ENCODE peak calls at places on chromosomes 12 and 14, in eight cellular contexts. One of them, this sample, is unnamed.

GRCh38 chr14:99481745-99482099 is 513 bp downstream of the CCNK start:
- DNase-seq in astrocyte: peak; percentile 27
- DNase-seq in NCI-H2227 treated with DMSO at 0.1 percent for 48 hours: no peak
- DNase-seq in retinal pigment epithelial cell: no peak
- DNase-seq in HT1080: peak; percentile 23
- DNase-seq in activated CD4-positive, alpha-beta T cell treated with anti-CD3 and anti-CD28 coated beads, Interleukin-2, amount 50 U/mL, for 24 hours: no peak
- DNase-seq in IMR-90: peak; percentile 39
- DNase-seq in activated T-helper 1 cell treated with anti-CD3 and anti-CD28 coated beads, Interleukin-2, amount 50 U/mL, for 16 hours: no peak
- DNase-seq in this sample: peak; percentile 53

GRCh38 chr14:58898655-58899316 is 261.0 kb downstream of the DACT1 start:
- DNase-seq in HT1080: peak; percentile 94
- DNase-seq in activated CD4-positive, alpha-beta T cell treated with anti-CD3 and anti-CD28 coated beads, Interleukin-2, amount 50 U/mL, for 24 hours: no peak
- DNase-seq in NCI-H2227 treated with DMSO at 0.1 percent for 48 hours: no peak
- DNase-seq in IMR-90: peak; percentile 97
- DNase-seq in astrocyte: peak; percentile 99
- DNase-seq in retinal pigment epithelial cell: peak; percentile 47
- DNase-seq in activated T-helper 1 cell treated with anti-CD3 and anti-CD28 coated beads, Interleukin-2, amount 50 U/mL, for 16 hours: no peak
- DNase-seq in this sample: no peak

GRCh38 chr12:109600481-109600880 is 26.9 kb downstream of the MVK start:
- DNase-seq in HT1080: no peak
- DNase-seq in retinal pigment epithelial cell: no peak
- DNase-seq in activated CD4-positive, alpha-beta T cell treated with anti-CD3 and anti-CD28 coated beads, Interleukin-2, amount 50 U/mL, for 24 hours: no peak
- DNase-seq in NCI-H2227 treated with DMSO at 0.1 percent for 48 hours: no peak
- DNase-seq in activated T-helper 1 cell treated with anti-CD3 and anti-CD28 coated beads, Interleukin-2, amount 50 U/mL, for 16 hours: no peak
- DNase-seq in IMR-90: no peak
- DNase-seq in astrocyte: no peak
- DNase-seq in this sample: peak; percentile 53

GRCh38 chr12:2813573-2814185 is 1.2 kb downstream of the ITFG2 start:
- DNase-seq in astrocyte: peak; percentile 46
- DNase-seq in retinal pigment epithelial cell: no peak
- DNase-seq in HT1080: peak; percentile 56
- DNase-seq in activated CD4-positive, alpha-beta T cell treated with anti-CD3 and anti-CD28 coated beads, Interleukin-2, amount 50 U/mL, for 24 hours: no peak
- DNase-seq in activated T-helper 1 cell treated with anti-CD3 and anti-CD28 coated beads, Interleukin-2, amount 50 U/mL, for 16 hours: no peak
- DNase-seq in IMR-90: peak; percentile 69
- DNase-seq in NCI-H2227 treated with DMSO at 0.1 percent for 48 hours: no peak
- DNase-seq in this sample: peak; percentile 87

GRCh38 chr12:46562625-46563228 is 190.2 kb upstream of the SLC38A2 start:
- DNase-seq in HT1080: peak; percentile 96
- DNase-seq in retinal pigment epithelial cell: peak; percentile 51
- DNase-seq in IMR-90: peak; percentile 76
- DNase-seq in activated T-helper 1 cell treated with anti-CD3 and anti-CD28 coated beads, Interleukin-2, amount 50 U/mL, for 16 hours: no peak
- DNase-seq in astrocyte: peak; percentile 95
- DNase-seq in activated CD4-positive, alpha-beta T cell treated with anti-CD3 and anti-CD28 coated beads, Interleukin-2, amount 50 U/mL, for 24 hours: no peak
- DNase-seq in NCI-H2227 treated with DMSO at 0.1 percent for 48 hours: no peak
- DNase-seq in this sample: peak; percentile 20

GRCh38 chr12:131950182-131950913 is 606 bp downstream of the EP400 start:
- DNase-seq in IMR-90: no peak
- DNase-seq in activated CD4-positive, alpha-beta T cell treated with anti-CD3 and anti-CD28 coated beads, Interleukin-2, amount 50 U/mL, for 24 hours: no peak
- DNase-seq in HT1080: no peak
- DNase-seq in NCI-H2227 treated with DMSO at 0.1 percent for 48 hours: no peak
- DNase-seq in retinal pigment epithelial cell: no peak
- DNase-seq in astrocyte: no peak
- DNase-seq in activated T-helper 1 cell treated with anti-CD3 and anti-CD28 coated beads, Interleukin-2, amount 50 U/mL, for 16 hours: no peak
- DNase-seq in this sample: peak; percentile 63

GRCh38 chr12:52517005-52517835 is 3.0 kb downstream of the KRT5 start:
- DNase-seq in activated CD4-positive, alpha-beta T cell treated with anti-CD3 and anti-CD28 coated beads, Interleukin-2, amount 50 U/mL, for 24 hours: no peak
- DNase-seq in astrocyte: no peak
- DNase-seq in NCI-H2227 treated with DMSO at 0.1 percent for 48 hours: no peak
- DNase-seq in retinal pigment epithelial cell: no peak
- DNase-seq in activated T-helper 1 cell treated with anti-CD3 and anti-CD28 coated beads, Interleukin-2, amount 50 U/mL, for 16 hours: no peak
- DNase-seq in IMR-90: no peak
- DNase-seq in HT1080: no peak
- DNase-seq in this sample: no peak

GRCh38 chr14:95464103-95464502 is 52.3 kb downstream of the SYNE3 start:
- DNase-seq in HT1080: no peak
- DNase-seq in astrocyte: no peak
- DNase-seq in retinal pigment epithelial cell: no peak
- DNase-seq in IMR-90: no peak
- DNase-seq in activated CD4-positive, alpha-beta T cell treated with anti-CD3 and anti-CD28 coated beads, Interleukin-2, amount 50 U/mL, for 24 hours: no peak
- DNase-seq in NCI-H2227 treated with DMSO at 0.1 percent for 48 hours: no peak
- DNase-seq in activated T-helper 1 cell treated with anti-CD3 and anti-CD28 coated beads, Interleukin-2, amount 50 U/mL, for 16 hours: no peak
- DNase-seq in this sample: peak; percentile 67

GRCh38 chr14:30443368-30444007 is 115.5 kb upstream of the G2E3 start:
- DNase-seq in astrocyte: peak; percentile 30
- DNase-seq in activated CD4-positive, alpha-beta T cell treated with anti-CD3 and anti-CD28 coated beads, Interleukin-2, amount 50 U/mL, for 24 hours: no peak
- DNase-seq in retinal pigment epithelial cell: no peak
- DNase-seq in IMR-90: peak; percentile 46
- DNase-seq in NCI-H2227 treated with DMSO at 0.1 percent for 48 hours: peak; percentile 53
- DNase-seq in HT1080: peak; percentile 33
- DNase-seq in activated T-helper 1 cell treated with anti-CD3 and anti-CD28 coated beads, Interleukin-2, amount 50 U/mL, for 16 hours: no peak
- DNase-seq in this sample: peak; percentile 92

GRCh38 chr12:45518516-45519235 is 210.8 kb upstream of the ARID2 start:
- DNase-seq in activated T-helper 1 cell treated with anti-CD3 and anti-CD28 coated beads, Interleukin-2, amount 50 U/mL, for 16 hours: peak; percentile 2
- DNase-seq in activated CD4-positive, alpha-beta T cell treated with anti-CD3 and anti-CD28 coated beads, Interleukin-2, amount 50 U/mL, for 24 hours: no peak
- DNase-seq in IMR-90: no peak
- DNase-seq in retinal pigment epithelial cell: no peak
- DNase-seq in HT1080: no peak
- DNase-seq in astrocyte: no peak
- DNase-seq in NCI-H2227 treated with DMSO at 0.1 percent for 48 hours: peak; percentile 12
- DNase-seq in this sample: peak; percentile 86

GRCh38 chr12:124601699-124602098 is 34.3 kb upstream of the NCOR2 start:
- DNase-seq in astrocyte: no peak
- DNase-seq in HT1080: no peak
- DNase-seq in IMR-90: no peak
- DNase-seq in retinal pigment epithelial cell: no peak
- DNase-seq in NCI-H2227 treated with DMSO at 0.1 percent for 48 hours: no peak
- DNase-seq in activated CD4-positive, alpha-beta T cell treated with anti-CD3 and anti-CD28 coated beads, Interleukin-2, amount 50 U/mL, for 24 hours: no peak
- DNase-seq in activated T-helper 1 cell treated with anti-CD3 and anti-CD28 coated beads, Interleukin-2, amount 50 U/mL, for 16 hours: no peak
- DNase-seq in this sample: no peak

GRCh38 chr14:23406244-23406643 is 1.8 kb downstream of the MYH6 start:
- DNase-seq in NCI-H2227 treated with DMSO at 0.1 percent for 48 hours: no peak
- DNase-seq in IMR-90: no peak
- DNase-seq in activated T-helper 1 cell treated with anti-CD3 and anti-CD28 coated beads, Interleukin-2, amount 50 U/mL, for 16 hours: no peak
- DNase-seq in activated CD4-positive, alpha-beta T cell treated with anti-CD3 and anti-CD28 coated beads, Interleukin-2, amount 50 U/mL, for 24 hours: no peak
- DNase-seq in HT1080: no peak
- DNase-seq in astrocyte: no peak
- DNase-seq in retinal pigment epithelial cell: no peak
- DNase-seq in this sample: peak; percentile 8

GRCh38 chr12:12803186-12803585 is 10.0 kb upstream of the DDX47 start:
- DNase-seq in IMR-90: peak; percentile 86
- DNase-seq in retinal pigment epithelial cell: peak; percentile 93
- DNase-seq in activated CD4-positive, alpha-beta T cell treated with anti-CD3 and anti-CD28 coated beads, Interleukin-2, amount 50 U/mL, for 24 hours: no peak
- DNase-seq in activated T-helper 1 cell treated with anti-CD3 and anti-CD28 coated beads, Interleukin-2, amount 50 U/mL, for 16 hours: no peak
- DNase-seq in HT1080: peak; percentile 95
- DNase-seq in NCI-H2227 treated with DMSO at 0.1 percent for 48 hours: no peak
- DNase-seq in astrocyte: peak; percentile 89
- DNase-seq in this sample: peak; percentile 87